ENCODE peak calls at places on chromosomes 1 and 21, in eight cellular contexts. J, D, A, S, T, N, Q and Y are unnamed samples.
A peak's percentile ranks its signal among the peaks of the same experiment; 100 is the strongest.

GRCh38 chr1:92792340-92792782 is 7.5 kb upstream of the EVI5 start:
- DNase-seq in J (no peak), D (no peak), A (peak; percentile 55), S (no peak), T (no peak), N (no peak), Q (peak; percentile 0), Y (no peak)

GRCh38 chr21:32794643-32795042 is 23.1 kb upstream of the PAXBP1 start:
- DNase-seq in J (no peak), D (no peak), A (no peak), S (no peak), T (no peak), N (no peak), Q (no peak), Y (no peak)

GRCh38 chr1:59985901-59986735 is 59.5 kb upstream of the CYP2J2 start:
- DNase-seq in J (no peak), D (no peak), A (no peak), S (no peak), T (no peak), N (no peak), Q (no peak), Y (peak; percentile 61)

GRCh38 chr1:218346391-218347204 is 1.5 kb downstream of the TGFB2 start:
- DNase-seq in J (no peak), D (no peak), A (peak; percentile 74), S (peak; percentile 44), T (peak; percentile 63), N (peak; percentile 47), Q (no peak), Y (peak; percentile 55)

GRCh38 chr1:241658081-241658793 is 6.2 kb downstream of the WDR64 start:
- DNase-seq in J (no peak), D (no peak), A (no peak), S (no peak), T (no peak), N (no peak), Q (no peak), Y (no peak)

GRCh38 chr1:5599541-5599940 is 392.7 kb downstream of the NPHP4 start:
- DNase-seq in J (no peak), D (no peak), A (peak; percentile 70), S (no peak), T (no peak), N (no peak), Q (no peak), Y (no peak)

GRCh38 chr1:209850342-209850979 is 22.7 kb downstream of the UTP25 start:
- DNase-seq in J (peak; percentile 30), D (no peak), A (peak; percentile 89), S (peak; percentile 44), T (no peak), N (no peak), Q (peak; percentile 64), Y (peak; percentile 85)

GRCh38 chr1:109824349-109825115 is 60.8 kb upstream of the EPS8L3 start:
- DNase-seq in J (no peak), D (no peak), A (peak; percentile 31), S (no peak), T (no peak), N (no peak), Q (no peak), Y (no peak)

GRCh38 chr1:183209533-183210158 is 23.6 kb downstream of the LAMC2 start:
- DNase-seq in J (no peak), D (no peak), A (no peak), S (peak; percentile 82), T (no peak), N (no peak), Q (no peak), Y (peak; percentile 75)

GRCh38 chr1:181179980-181180964 is 91.8 kb downstream of the IER5 start:
- DNase-seq in J (no peak), D (peak; percentile 63), A (peak; percentile 82), S (no peak), T (peak; percentile 80), N (peak; percentile 71), Q (peak; percentile 84), Y (peak; percentile 42)
- H3K4me3 ChIP-seq in J (no peak overlapping the region), D (peak overlapping the region; percentile 22), A (peak overlapping the region; percentile 21), S (no peak overlapping the region), T (no peak overlapping the region), N (no peak overlapping the region), Q (no peak overlapping the region), Y (no peak overlapping the region)

DNA sequence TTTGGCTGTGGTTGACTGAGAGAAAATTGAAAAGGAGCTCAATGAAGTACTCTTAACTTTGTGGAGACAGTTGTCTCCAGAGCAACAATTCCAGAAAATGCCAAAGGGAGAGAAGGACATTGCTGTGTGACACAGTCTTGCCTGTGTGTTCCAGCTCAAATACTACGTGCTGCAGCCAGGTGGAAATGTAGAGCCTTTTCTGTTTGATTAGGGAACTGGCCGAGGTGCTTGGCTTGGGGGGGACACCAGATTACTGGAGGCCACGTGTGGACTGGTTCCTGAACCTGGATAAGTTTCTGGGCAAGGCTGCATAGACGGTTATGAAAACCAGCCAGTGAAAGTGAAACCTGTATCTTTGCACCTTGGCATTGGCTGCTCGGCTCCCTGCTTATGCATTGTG is 217.9 kb downstream of the CTH start:
- DNase-seq in J (no peak), D (no peak), A (no peak), S (no peak), T (no peak), N (no peak), Q (no peak), Y (no peak)
- TF ChIP-seq CTCF in J (no peak), D (no peak), A (peak; percentile 40), S (no peak), T (no peak), N (no peak), Q (no peak), Y (no peak)

GRCh38 chr1:21435646-21436487 is 4.1 kb upstream of the NBPF3 start:
- DNase-seq in J (no peak), D (no peak), A (no peak), S (no peak), T (no peak), N (no peak), Q (no peak), Y (no peak)
- H3K4me3 ChIP-seq in J (no peak overlapping the region), D (no peak overlapping the region), A (no peak overlapping the region), S (no peak overlapping the region), T (no peak overlapping the region), N (no peak overlapping the region), Q (no peak overlapping the region), Y (no peak overlapping the region)

GRCh38 chr1:91007092-91007491 is 14.7 kb downstream of the ZNF644 start:
- DNase-seq in J (no peak), D (no peak), A (peak; percentile 59), S (no peak), T (no peak), N (no peak), Q (no peak), Y (no peak)

GRCh38 chr1:91004145-91004544 is 17.7 kb downstream of the ZNF644 start:
- DNase-seq in J (no peak), D (no peak), A (no peak), S (no peak), T (no peak), N (no peak), Q (no peak), Y (no peak)

GRCh38 chr1:91006113-91006908 is 15.5 kb downstream of the ZNF644 start:
- DNase-seq in J (no peak), D (no peak), A (no peak), S (no peak), T (no peak), N (no peak), Q (no peak), Y (no peak)

GRCh38 chr1:91005285-91005684 is 16.6 kb downstream of the ZNF644 start:
- DNase-seq in J (no peak), D (no peak), A (no peak), S (no peak), T (no peak), N (no peak), Q (no peak), Y (no peak)

GRCh38 chr1:91007827-91008226 is 14.0 kb downstream of the ZNF644 start:
- DNase-seq in J (no peak), D (no peak), A (no peak), S (no peak), T (no peak), N (no peak), Q (no peak), Y (no peak)
- TF ChIP-seq CTCF in J (no peak), D (no peak), A (no peak), S (no peak), T (no peak), N (no peak), Q (no peak), Y (no peak)

DNA sequence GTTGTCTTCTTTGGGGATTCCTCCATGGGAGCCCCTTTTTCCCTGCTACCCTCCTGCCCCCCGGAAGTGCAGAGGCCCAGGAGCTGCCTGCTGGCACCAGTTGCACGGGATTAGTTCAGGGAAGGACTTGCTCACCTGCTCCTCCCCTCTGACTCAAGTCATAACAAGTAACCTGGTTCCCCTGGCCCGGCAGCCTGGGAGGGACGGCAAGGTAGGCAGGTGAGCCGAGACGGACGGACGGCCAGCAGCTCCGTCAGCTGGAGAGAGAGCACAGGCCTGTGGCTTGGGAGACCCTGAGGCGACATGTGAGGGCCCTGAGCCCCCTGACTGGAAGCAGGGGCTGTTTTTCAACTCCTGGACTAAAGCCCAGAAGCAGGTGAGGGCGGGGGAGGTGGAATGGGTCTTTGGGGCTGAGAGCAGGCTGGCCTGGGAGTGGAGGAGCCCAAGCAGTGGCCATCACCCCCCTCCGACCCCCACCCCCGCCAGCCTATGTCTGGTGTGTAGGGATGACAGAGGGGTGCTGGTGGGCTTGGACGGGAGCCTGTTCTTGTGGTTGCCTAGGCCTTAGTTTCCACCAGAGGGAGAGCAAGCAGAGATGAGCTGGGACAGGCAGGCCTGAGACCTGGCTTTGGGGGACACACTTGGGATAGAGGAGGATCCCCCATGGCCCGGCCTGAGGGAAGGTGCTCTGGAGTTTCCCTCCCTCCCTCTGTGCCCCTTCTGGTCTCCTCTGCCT is at the start of gene INAVA:
- DNase-seq in J (no peak), D (no peak), A (peak; percentile 68), S (no peak), T (no peak), N (no peak), Q (no peak), Y (no peak)
- H3K4me3 ChIP-seq in J (no peak within 1 kb of the TSS), D (no peak within 1 kb of the TSS), A (peak within 1 kb of the TSS; percentile 91), S (no peak within 1 kb of the TSS), T (no peak within 1 kb of the TSS), N (no peak within 1 kb of the TSS), Q (no peak within 1 kb of the TSS), Y (no peak within 1 kb of the TSS)

DNA sequence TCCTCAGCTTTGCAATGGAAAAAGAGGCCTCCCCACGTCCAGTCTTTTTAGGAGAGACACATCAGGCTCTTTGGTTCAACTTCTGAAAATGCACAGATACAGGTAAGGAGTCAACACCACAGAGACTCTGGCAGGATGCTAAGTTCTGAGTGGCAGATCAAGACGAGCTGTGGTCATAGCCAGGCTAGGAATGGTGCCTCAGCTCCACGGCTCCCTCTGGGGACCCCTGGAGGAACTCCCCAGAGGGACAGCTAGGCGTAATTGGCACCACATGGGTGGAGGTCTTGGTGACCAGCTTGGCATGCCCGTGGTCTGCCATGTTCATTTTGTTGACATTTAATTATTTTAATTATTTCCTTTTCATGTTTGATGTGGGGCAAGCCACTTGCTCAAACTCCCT is 206.1 kb downstream of the KAZN start:
- DNase-seq in J (peak; percentile 57), D (no peak), A (peak; percentile 79), S (peak; percentile 54), T (no peak), N (no peak), Q (no peak), Y (no peak)
- TF ChIP-seq CTCF in J (peak; percentile 66), D (peak; percentile 36), A (peak; percentile 85), S (peak; percentile 53), T (no peak), N (no peak), Q (peak; percentile 40), Y (no peak)